ENCODE peak calls at places on chromosomes 3 and 15, in four cellular contexts. K, S, O and N are unnamed samples.

GRCh38 chr3:133949438-133949837 is 53.8 kb upstream of the RAB6B start:
- DNase-seq in K (no peak), S (no peak), O (no peak), N (no peak)

GRCh38 chr3:134613006-134613520 is 37.8 kb downstream of the KY start:
- DNase-seq in K (no peak), S (no peak), O (no peak), N (no peak)

GRCh38 chr15:32671339-32672325 is 30.1 kb downstream of the SCG5 start:
- DNase-seq in K (no peak), S (no peak), O (no peak), N (no peak)

GRCh38 chr3:20666091-20666490 is 480.1 kb upstream of the SGO1 start:
- DNase-seq in K (no peak), S (no peak), O (no peak), N (no peak)

GRCh38 chr3:50648297-50648696 is 26.4 kb upstream of the DOCK3 start:
- DNase-seq in K (no peak), S (peak), O (no peak), N (no peak)

GRCh38 chr15:28918141-28918983 is 32.6 kb downstream of the APBA2 start:
- DNase-seq in K (no peak), S (no peak), O (no peak), N (no peak)

GRCh38 chr15:62569460-62570404 is 404.6 kb upstream of the C2CD4B start:
- DNase-seq in K (no peak), S (peak), O (peak), N (no peak)

GRCh38 chr15:82850242-82850591 is 40.8 kb downstream of the WHAMM start:
- DNase-seq in K (no peak), S (no peak), O (no peak), N (peak)

GRCh38 chr15:94584833-94585244 is 353.5 kb downstream of the MCTP2 start:
- DNase-seq in K (peak), S (no peak), O (no peak), N (no peak)

GRCh38 chr15:82040862-82041261 is 5.0 kb downstream of the MEX3B start:
- DNase-seq in K (no peak), S (no peak), O (no peak), N (no peak)

GRCh38 chr3:10534066-10534465 is 28.7 kb upstream of the ATP2B2 start:
- DNase-seq in K (no peak), S (no peak), O (no peak), N (no peak)

GRCh38 chr3:172074578-172074977 is 35.2 kb downstream of the FNDC3B start:
- DNase-seq in K (no peak), S (no peak), O (peak), N (no peak)

GRCh38 chr3:53675942-53676341 is 170.3 kb downstream of the CHDH start:
- DNase-seq in K (no peak), S (no peak), O (no peak), N (no peak)

GRCh38 chr3:11917051-11917450 is 70.4 kb upstream of the TAMM41 start:
- DNase-seq in K (no peak), S (no peak), O (no peak), N (no peak)
- TF ChIP-seq POLR2A in K (no peak), S (no peak), O (no peak), N (no peak)

GRCh38 chr3:66998075-66998898 is at the start of gene KBTBD8:
- DNase-seq in K (peak), S (peak), O (peak), N (peak)
- TF ChIP-seq POLR2A in K (no peak), S (no peak), O (peak), N (peak)

GRCh38 chr3:188266581-188267274 is 112.8 kb downstream of the LPP start:
- DNase-seq in K (no peak), S (no peak), O (peak), N (no peak)
- TF ChIP-seq POLR2A in K (no peak), S (peak), O (peak), N (no peak)

GRCh38 chr3:158802399-158803023 is 657 bp downstream of the MFSD1 start:
- DNase-seq in K (peak), S (no peak), O (peak), N (no peak)

GRCh38 chr3:158801200-158801599 is 654 bp upstream of the MFSD1 start:
- DNase-seq in K (no peak), S (no peak), O (no peak), N (no peak)

GRCh38 chr3:158804441-158804840 is 2.6 kb downstream of the MFSD1 start:
- DNase-seq in K (no peak), S (no peak), O (no peak), N (no peak)

DNA sequence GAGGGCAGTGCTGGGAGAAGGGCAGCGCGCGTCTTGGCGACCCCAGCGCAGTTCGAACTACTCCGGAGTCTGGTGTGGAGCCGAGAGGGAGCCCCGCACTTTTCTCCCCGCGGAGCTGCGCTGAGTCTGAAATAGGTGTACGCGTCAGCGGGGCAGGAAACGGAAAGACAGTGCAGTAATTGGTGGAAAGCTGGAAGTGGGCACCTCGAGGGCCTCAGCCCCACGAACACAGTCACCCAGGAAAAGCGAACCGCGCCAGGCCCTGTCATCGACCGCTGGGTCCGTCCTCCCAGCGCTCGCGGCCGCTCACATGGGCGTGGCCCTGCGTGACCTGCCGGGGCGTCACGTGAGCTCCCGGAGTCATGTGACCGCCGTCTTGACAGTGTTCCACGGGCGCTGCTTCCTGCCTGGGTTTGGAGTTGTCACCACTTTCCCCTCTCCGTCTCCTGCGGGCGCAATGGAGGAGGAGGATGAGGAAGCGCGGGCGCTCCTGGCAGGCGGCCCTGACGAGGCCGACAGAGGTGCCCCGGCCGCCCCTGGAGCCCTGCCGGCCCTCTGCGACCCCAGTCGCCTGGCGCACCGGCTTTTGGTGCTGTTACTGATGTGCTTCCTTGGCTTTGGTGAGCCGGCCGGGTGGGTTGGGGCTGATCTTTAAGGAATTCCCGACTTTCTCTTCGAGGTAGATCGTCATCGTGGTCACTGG is at the start of gene MFSD1:
- DNase-seq in K (peak), S (peak), O (peak), N (peak)
- TF ChIP-seq POLR2A in K (peak), S (peak), O (peak), N (peak)

DNA sequence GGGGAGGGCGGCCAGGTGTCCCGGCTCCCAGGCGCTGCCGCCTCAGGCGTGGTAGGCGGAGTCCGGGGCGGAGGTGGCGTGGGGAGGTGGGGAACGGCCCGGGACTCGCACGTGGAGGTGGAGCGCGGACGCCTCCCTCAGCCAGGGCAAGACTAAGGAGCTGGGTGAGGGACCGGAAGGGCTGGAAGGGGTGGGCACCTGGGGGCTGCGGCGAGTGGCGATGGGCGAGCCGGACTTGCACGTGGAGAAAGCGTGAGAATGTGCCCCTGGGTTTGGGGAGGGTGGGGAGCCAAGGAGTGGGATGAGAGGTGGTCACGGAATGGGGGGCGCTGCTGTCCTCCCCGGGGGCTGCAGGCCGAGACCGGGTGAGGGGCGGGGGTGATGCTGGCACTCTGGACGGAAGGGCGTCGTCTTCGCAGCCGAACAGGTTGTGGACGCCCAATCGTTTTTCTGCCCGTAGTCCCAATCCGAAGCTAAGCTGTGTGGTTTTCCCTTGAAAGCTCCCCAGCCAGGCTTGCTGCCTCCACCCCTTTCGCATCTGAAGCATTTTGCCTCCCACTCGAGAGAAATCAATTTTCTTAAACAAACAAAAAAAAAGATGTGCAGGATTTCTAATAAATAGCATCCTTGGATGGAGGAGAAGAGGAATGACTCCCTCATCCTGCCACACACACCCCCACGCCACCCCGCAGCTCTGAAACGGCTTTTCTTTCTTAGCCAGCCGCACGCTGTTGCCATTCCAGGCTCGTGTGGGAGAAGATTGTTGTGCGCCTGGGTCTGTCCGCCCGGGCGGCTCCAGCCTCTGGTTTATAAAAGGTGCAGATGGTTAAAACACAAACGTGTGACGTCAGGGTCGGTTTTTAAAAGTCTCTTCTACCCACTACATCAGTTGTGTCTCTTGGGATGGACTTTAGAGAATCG is 62.5 kb upstream of the ANKRD28 start:
- DNase-seq in K (no peak), S (peak), O (peak), N (peak)
- TF ChIP-seq POLR2A in K (no peak), S (no peak), O (no peak), N (no peak)

DNA sequence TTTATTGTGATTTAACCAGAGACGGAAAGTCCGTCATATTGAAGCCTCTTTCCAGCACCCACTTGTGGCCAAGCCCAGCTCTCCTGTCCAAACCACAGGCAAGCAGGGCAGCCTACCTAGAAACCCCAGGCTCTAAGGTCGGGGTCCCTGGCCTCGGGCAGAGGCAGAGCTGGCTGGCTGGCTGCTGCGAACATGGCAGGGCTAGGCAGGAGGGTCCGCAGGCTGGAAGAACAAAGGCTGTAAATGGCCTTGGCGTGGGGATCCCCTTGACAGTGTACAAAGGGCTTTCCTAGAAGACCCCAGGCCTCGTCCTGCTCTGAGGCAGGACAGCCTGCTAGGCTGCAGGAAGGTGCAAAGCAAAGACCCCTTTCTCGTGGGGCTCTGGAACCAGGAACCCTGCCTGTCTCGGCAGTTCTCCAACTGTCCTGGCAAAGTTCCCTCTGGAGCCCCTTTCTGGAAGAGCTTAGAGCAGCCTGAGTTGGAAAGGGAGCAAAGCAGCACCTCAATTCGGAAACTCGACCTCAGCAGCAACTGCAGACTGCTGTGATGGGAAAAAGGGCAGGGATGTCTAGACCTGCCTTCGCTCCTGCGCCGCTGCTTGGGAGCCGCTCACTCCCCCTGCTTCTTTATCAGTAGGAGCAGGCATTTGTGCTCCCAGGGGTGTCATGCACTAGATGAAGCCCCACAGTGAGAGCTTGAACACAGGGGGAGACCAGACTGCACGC is 8.5 kb downstream of the CALML4 start:
- DNase-seq in K (no peak), S (peak), O (no peak), N (no peak)
- TF ChIP-seq POLR2A in K (no peak), S (no peak), O (no peak), N (no peak)

GRCh38 chr3:186824430-186825139 is 17.9 kb upstream of the ADIPOQ start:
- DNase-seq in K (no peak), S (no peak), O (no peak), N (no peak)

GRCh38 chr3:186828340-186828739 is 14.2 kb upstream of the ADIPOQ start:
- DNase-seq in K (no peak), S (no peak), O (no peak), N (no peak)

GRCh38 chr3:186826316-186826977 is 16.1 kb upstream of the ADIPOQ start:
- DNase-seq in K (no peak), S (no peak), O (peak), N (no peak)

GRCh38 chr3:186825294-186825821 is 17.2 kb upstream of the ADIPOQ start:
- DNase-seq in K (no peak), S (no peak), O (no peak), N (no peak)

GRCh38 chr3:186826978-186827857 is 15.3 kb upstream of the ADIPOQ start:
- DNase-seq in K (peak), S (peak), O (peak), N (peak)
- TF ChIP-seq POLR2A in K (no peak), S (no peak), O (peak), N (peak)

DNA sequence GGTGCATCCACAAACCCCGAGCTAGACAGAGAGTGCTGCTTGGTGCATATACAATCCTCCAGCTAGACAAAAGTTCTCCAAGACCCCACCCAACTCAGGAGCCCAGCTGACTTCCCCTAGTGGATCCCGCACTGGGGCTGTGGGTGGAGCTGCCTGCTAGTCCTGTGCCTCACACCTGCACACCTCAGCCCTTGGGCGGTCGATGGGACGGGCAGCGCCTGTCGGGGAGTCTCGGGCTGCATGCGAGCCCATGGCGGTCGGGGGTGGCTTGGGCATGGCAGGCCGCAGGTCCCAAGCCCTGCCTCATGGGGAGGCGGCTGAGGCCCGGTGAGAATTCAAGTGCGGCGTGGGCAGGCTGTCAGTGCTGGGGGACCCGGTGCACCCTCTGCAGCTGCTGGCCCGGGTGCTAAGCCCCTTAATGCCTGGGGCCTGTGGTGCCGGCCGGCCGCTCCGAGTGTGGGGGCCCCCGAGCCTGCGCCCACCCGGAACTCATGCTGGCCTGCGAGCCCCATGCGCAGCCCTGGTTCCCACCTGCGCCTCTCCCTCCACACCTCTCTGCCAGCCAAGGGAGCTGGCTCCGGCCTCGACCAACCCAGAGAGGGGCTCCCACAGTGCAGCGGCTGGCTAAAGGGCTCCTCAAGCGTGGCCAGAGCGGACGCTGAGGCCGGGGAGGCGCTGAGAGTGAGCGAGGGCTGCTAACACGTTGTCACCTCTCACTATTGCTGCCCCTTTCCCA is 31.0 kb downstream of the ZNF589 start:
- DNase-seq in K (no peak), S (no peak), O (no peak), N (no peak)
- TF ChIP-seq POLR2A in K (no peak), S (no peak), O (no peak), N (no peak)

GRCh38 chr15:56886450-56886856 is 32.0 kb upstream of the TCF12 start:
- DNase-seq in K (no peak), S (peak), O (no peak), N (no peak)

GRCh38 chr15:56887782-56888127 is 30.7 kb upstream of the TCF12 start:
- DNase-seq in K (no peak), S (no peak), O (no peak), N (no peak)

GRCh38 chr15:56883088-56883487 is 35.4 kb upstream of the TCF12 start:
- DNase-seq in K (no peak), S (no peak), O (no peak), N (no peak)

GRCh38 chr15:56890038-56890437 is 28.4 kb upstream of the TCF12 start:
- DNase-seq in K (no peak), S (no peak), O (no peak), N (no peak)

GRCh38 chr15:56886878-56887781 is 31.3 kb upstream of the TCF12 start:
- DNase-seq in K (peak), S (peak), O (peak), N (peak)
- TF ChIP-seq POLR2A in K (peak), S (peak), O (peak), N (peak)